ENCODE peak calls at places on chromosomes 16 and 17, in four cellular contexts. D is neuronal stem cell, K is DMS153, R is heart left ventricle. F is an unnamed sample.

GRCh38 chr17:44216173-44216572 is 3.3 kb downstream of the UBTF start:
- DNase-seq in R (no peak), K (no peak), D (no peak), F (peak; percentile 53)

GRCh38 chr17:79130536-79131273 is 56.1 kb downstream of the ENGASE start:
- DNase-seq in K (no peak), R (no peak), D (no peak), F (no peak)

GRCh38 chr17:43216369-43216761 is 4.7 kb downstream of the TMEM106A start:
- DNase-seq in D (no peak), R (no peak), K (no peak), F (no peak)

GRCh38 chr17:31202968-31203367 is 94.1 kb downstream of the OMG start:
- DNase-seq in K (no peak), R (no peak), D (no peak), F (no peak)

GRCh38 chr17:72615627-72615991 is 476.9 kb downstream of the SLC39A11 start:
- DNase-seq in R (no peak), D (no peak), K (no peak), F (no peak)

GRCh38 chr16:88796278-88796677 is 7.3 kb upstream of the CDT1 start:
- DNase-seq in R (no peak), D (no peak), K (no peak), F (no peak)

GRCh38 chr17:68512967-68513474 is 791 bp downstream of the PRKAR1A start:
- DNase-seq in K (no peak), R (peak; percentile 33), D (no peak), F (no peak)

GRCh38 chr16:3458278-3458851 is 14.9 kb downstream of the NAA60 start:
- DNase-seq in R (peak; percentile 43), D (peak; percentile 59), K (no peak), F (no peak)

GRCh38 chr17:8159459-8160223 is 3.1 kb downstream of the VAMP2 start:
- DNase-seq in R (no peak), K (no peak), D (no peak), F (no peak)

GRCh38 chr16:50763211-50763610 is 21.3 kb downstream of the CYLD start:
- DNase-seq in K (no peak), D (no peak), R (no peak), F (no peak)

GRCh38 chr17:1091885-1092284 is 87.9 kb downstream of the ABR start:
- DNase-seq in D (no peak), K (peak; percentile 19), R (no peak), F (no peak)

GRCh38 chr17:81412490-81413093 is 17.3 kb downstream of the BAHCC1 start:
- DNase-seq in K (no peak), D (no peak), R (peak; percentile 59), F (peak; percentile 78)

GRCh38 chr17:35286120-35286781 is 43.4 kb downstream of the SLFN5 start:
- DNase-seq in D (no peak), K (no peak), R (no peak), F (no peak)